ENCODE peak calls at places on chromosomes 7 and 10, in four cellular contexts. One of them, this sample, is unnamed.

GRCh38 chr10:12067336-12067735 is 1.4 kb upstream of the DHTKD1 start:
- DNase-seq in ACHN: peak
- DNase-seq in psoas muscle: no peak
- DNase-seq in Daoy: peak
- DNase-seq in this sample: peak

GRCh38 chr7:79454325-79454960 is 976 bp upstream of the MAGI2 start:
- DNase-seq in ACHN: no peak
- DNase-seq in Daoy: peak
- DNase-seq in psoas muscle: peak
- DNase-seq in this sample: no peak

GRCh38 chr10:17256627-17257026 is 28.6 kb downstream of the VIM start:
- DNase-seq in psoas muscle: no peak
- DNase-seq in Daoy: no peak
- DNase-seq in ACHN: no peak
- DNase-seq in this sample: no peak

GRCh38 chr7:120070201-120070600 is 202.8 kb upstream of the KCND2 start:
- DNase-seq in psoas muscle: no peak
- DNase-seq in ACHN: no peak
- DNase-seq in Daoy: no peak
- DNase-seq in this sample: no peak

GRCh38 chr10:50577681-50578350 is 45.9 kb downstream of the SGMS1 start:
- DNase-seq in Daoy: peak
- DNase-seq in psoas muscle: no peak
- DNase-seq in ACHN: no peak
- DNase-seq in this sample: no peak

GRCh38 chr7:148727501-148728278 is 29.0 kb downstream of the CUL1 start:
- DNase-seq in Daoy: no peak
- DNase-seq in psoas muscle: no peak
- DNase-seq in ACHN: no peak
- DNase-seq in this sample: no peak

GRCh38 chr7:126755381-126755780 is 497.4 kb downstream of the GRM8 start:
- DNase-seq in psoas muscle: no peak
- DNase-seq in ACHN: no peak
- DNase-seq in Daoy: no peak
- DNase-seq in this sample: no peak

GRCh38 chr10:90871279-90871760 is 454 bp upstream of the RPP30 start:
- DNase-seq in psoas muscle: no peak
- DNase-seq in Daoy: peak
- DNase-seq in ACHN: peak
- DNase-seq in this sample: no peak

GRCh38 chr7:155843426-155844018 is 31.3 kb upstream of the SHH start:
- DNase-seq in psoas muscle: no peak
- DNase-seq in Daoy: no peak
- DNase-seq in ACHN: no peak
- DNase-seq in this sample: no peak

GRCh38 chr10:35331894-35332640 is 4.2 kb upstream of the CCNY start:
- DNase-seq in Daoy: peak
- DNase-seq in psoas muscle: no peak
- DNase-seq in ACHN: peak
- DNase-seq in this sample: peak

GRCh38 chr7:13770305-13770704 is 219.2 kb downstream of the ETV1 start:
- DNase-seq in Daoy: no peak
- DNase-seq in ACHN: no peak
- DNase-seq in psoas muscle: no peak
- DNase-seq in this sample: no peak

GRCh38 chr10:102605712-102606111 is 38.6 kb upstream of the TRIM8 start:
- DNase-seq in psoas muscle: no peak
- DNase-seq in ACHN: peak
- DNase-seq in Daoy: peak
- DNase-seq in this sample: no peak

GRCh38 chr7:2722591-2722990 is 34.6 kb downstream of the AMZ1 start:
- DNase-seq in ACHN: no peak
- DNase-seq in Daoy: no peak
- DNase-seq in psoas muscle: peak
- DNase-seq in this sample: no peak

GRCh38 chr10:109966961-109967738 is 40.6 kb upstream of the ADD3 start:
- DNase-seq in ACHN: no peak
- DNase-seq in Daoy: peak
- DNase-seq in psoas muscle: no peak
- DNase-seq in this sample: no peak

GRCh38 chr7:155276800-155277375 is 20.8 kb upstream of the INSIG1 start:
- DNase-seq in ACHN: no peak
- DNase-seq in Daoy: no peak
- DNase-seq in psoas muscle: no peak
- DNase-seq in this sample: no peak

GRCh38 chr7:137592232-137592896 is 248.8 kb upstream of the PTN start:
- DNase-seq in psoas muscle: peak
- DNase-seq in Daoy: peak
- DNase-seq in ACHN: peak
- DNase-seq in this sample: no peak

GRCh38 chr10:98244586-98244985 is 23.4 kb downstream of the LOXL4 start:
- DNase-seq in psoas muscle: peak
- DNase-seq in ACHN: no peak
- DNase-seq in Daoy: no peak
- DNase-seq in this sample: no peak

GRCh38 chr7:68911754-68912153 is 686.5 kb upstream of the AUTS2 start:
- DNase-seq in Daoy: no peak
- DNase-seq in ACHN: no peak
- DNase-seq in psoas muscle: no peak
- DNase-seq in this sample: no peak

GRCh38 chr7:151088019-151088855 is 2.0 kb downstream of the AGAP3 start:
- DNase-seq in ACHN: no peak
- DNase-seq in psoas muscle: no peak
- DNase-seq in Daoy: peak
- DNase-seq in this sample: no peak

GRCh38 chr7:87216701-87217508 is 2.6 kb downstream of the TMEM243 start:
- DNase-seq in psoas muscle: no peak
- DNase-seq in ACHN: peak
- DNase-seq in Daoy: no peak
- DNase-seq in this sample: no peak

GRCh38 chr7:30887464-30887872 is 24.2 kb upstream of the AQP1 start:
- DNase-seq in psoas muscle: no peak
- DNase-seq in Daoy: no peak
- DNase-seq in ACHN: no peak
- DNase-seq in this sample: no peak

GRCh38 chr7:117818241-117818640 is 55.0 kb downstream of the CTTNBP2 start:
- DNase-seq in psoas muscle: no peak
- DNase-seq in Daoy: no peak
- DNase-seq in ACHN: no peak
- DNase-seq in this sample: no peak

GRCh38 chr7:101108330-101108857 is 18.5 kb upstream of the SERPINE1 start:
- DNase-seq in ACHN: peak
- DNase-seq in Daoy: peak
- DNase-seq in psoas muscle: peak
- DNase-seq in this sample: no peak

GRCh38 chr10:88401671-88402347 is 181.3 kb downstream of the RNLS start:
- DNase-seq in Daoy: no peak
- DNase-seq in psoas muscle: no peak
- DNase-seq in ACHN: peak
- DNase-seq in this sample: no peak

GRCh38 chr10:77836299-77836820 is 90.2 kb downstream of the DLG5 start:
- DNase-seq in psoas muscle: peak
- DNase-seq in Daoy: no peak
- DNase-seq in ACHN: no peak
- DNase-seq in this sample: no peak

GRCh38 chr7:51316666-51317581 is at the start of gene COBL:
- DNase-seq in ACHN: peak
- DNase-seq in psoas muscle: peak
- DNase-seq in Daoy: peak
- DNase-seq in this sample: no peak

GRCh38 chr7:143300959-143301617 is 12.9 kb downstream of the CASP2 start:
- DNase-seq in Daoy: no peak
- DNase-seq in psoas muscle: no peak
- DNase-seq in ACHN: no peak
- DNase-seq in this sample: no peak

GRCh38 chr10:45155784-45156183 is 155.1 kb downstream of the ZNF22 start:
- DNase-seq in ACHN: no peak
- DNase-seq in psoas muscle: no peak
- DNase-seq in Daoy: no peak
- DNase-seq in this sample: no peak

GRCh38 chr7:98802781-98803110 is 67.1 kb downstream of the TMEM130 start:
- DNase-seq in ACHN: no peak
- DNase-seq in Daoy: no peak
- DNase-seq in psoas muscle: no peak
- DNase-seq in this sample: no peak

GRCh38 chr10:29157321-29157720 is 131.5 kb upstream of the LYZL1 start:
- DNase-seq in psoas muscle: no peak
- DNase-seq in ACHN: no peak
- DNase-seq in Daoy: no peak
- DNase-seq in this sample: no peak

GRCh38 chr7:151744051-151744580 is 132.8 kb downstream of the PRKAG2 start:
- DNase-seq in Daoy: no peak
- DNase-seq in psoas muscle: no peak
- DNase-seq in ACHN: no peak
- DNase-seq in this sample: no peak

GRCh38 chr7:86773309-86773708 is 129.6 kb downstream of the GRM3 start:
- DNase-seq in psoas muscle: no peak
- DNase-seq in ACHN: no peak
- DNase-seq in Daoy: no peak
- DNase-seq in this sample: no peak

GRCh38 chr10:54125098-54125747 is 675.8 kb downstream of the PCDH15 start:
- DNase-seq in Daoy: no peak
- DNase-seq in psoas muscle: no peak
- DNase-seq in ACHN: no peak
- DNase-seq in this sample: peak

GRCh38 chr10:30918651-30919050 is 113.0 kb downstream of the ZNF438 start:
- DNase-seq in Daoy: no peak
- DNase-seq in ACHN: no peak
- DNase-seq in psoas muscle: no peak
- DNase-seq in this sample: no peak

GRCh38 chr7:155470686-155471638 is 13.0 kb downstream of the EN2 start:
- DNase-seq in ACHN: peak
- DNase-seq in psoas muscle: no peak
- DNase-seq in Daoy: peak
- DNase-seq in this sample: no peak

GRCh38 chr10:76422769-76423168 is 991.3 kb downstream of the LRMDA start:
- DNase-seq in Daoy: no peak
- DNase-seq in ACHN: no peak
- DNase-seq in psoas muscle: no peak
- DNase-seq in this sample: no peak

GRCh38 chr10:86218160-86218559 is 148.4 kb downstream of the GRID1 start:
- DNase-seq in ACHN: no peak
- DNase-seq in Daoy: no peak
- DNase-seq in psoas muscle: peak
- DNase-seq in this sample: no peak

GRCh38 chr7:51298912-51299311 is 17.7 kb downstream of the COBL start:
- DNase-seq in psoas muscle: no peak
- DNase-seq in ACHN: no peak
- DNase-seq in Daoy: no peak
- DNase-seq in this sample: no peak

GRCh38 chr10:2760736-2761135 is 306.6 kb upstream of the PFKP start:
- DNase-seq in Daoy: no peak
- DNase-seq in ACHN: no peak
- DNase-seq in psoas muscle: no peak
- DNase-seq in this sample: no peak

GRCh38 chr7:151503902-151504714 is 15.6 kb downstream of the RHEB start:
- DNase-seq in psoas muscle: no peak
- DNase-seq in ACHN: peak
- DNase-seq in Daoy: peak
- DNase-seq in this sample: no peak